ENCODE peak calls at places on chromosomes 11 and 22, in seven cellular contexts. One of them, this sample, is unnamed.

GRCh38 chr11:110128161-110128560 is 35.0 kb downstream of the ZC3H12C start:
- DNase-seq in lower leg skin: no peak
- DNase-seq in Panc1: no peak
- DNase-seq in GM13977: no peak
- DNase-seq in IMR-90: peak
- DNase-seq in AG09309: peak
- DNase-seq in activated B cell treated with CpG ODN at 0.5 μM for 24 hours: no peak
- DNase-seq in this sample: no peak

GRCh38 chr11:37182036-37182435 is 584.0 kb upstream of the RAG2 start:
- DNase-seq in AG09309: no peak
- DNase-seq in Panc1: no peak
- DNase-seq in IMR-90: no peak
- DNase-seq in activated B cell treated with CpG ODN at 0.5 μM for 24 hours: no peak
- DNase-seq in GM13977: no peak
- DNase-seq in lower leg skin: no peak
- DNase-seq in this sample: no peak

GRCh38 chr11:17812286-17813187 is 78.0 kb downstream of the KCNC1 start:
- DNase-seq in Panc1: no peak
- DNase-seq in GM13977: no peak
- DNase-seq in IMR-90: no peak
- DNase-seq in AG09309: no peak
- DNase-seq in activated B cell treated with CpG ODN at 0.5 μM for 24 hours: no peak
- DNase-seq in lower leg skin: no peak
- DNase-seq in this sample: no peak

GRCh38 chr11:26578998-26579635 is 7.1 kb upstream of the MUC15 start:
- DNase-seq in activated B cell treated with CpG ODN at 0.5 μM for 24 hours: no peak
- DNase-seq in lower leg skin: no peak
- DNase-seq in IMR-90: no peak
- DNase-seq in GM13977: no peak
- DNase-seq in Panc1: no peak
- DNase-seq in AG09309: no peak
- DNase-seq in this sample: no peak

GRCh38 chr11:66026017-66026529 is at the start of gene CATSPER1:
- DNase-seq in GM13977: no peak
- DNase-seq in activated B cell treated with CpG ODN at 0.5 μM for 24 hours: no peak
- DNase-seq in IMR-90: no peak
- DNase-seq in lower leg skin: no peak
- DNase-seq in Panc1: no peak
- DNase-seq in AG09309: no peak
- DNase-seq in this sample: no peak

GRCh38 chr22:46054091-46054877 is 77.3 kb upstream of the WNT7B start:
- DNase-seq in lower leg skin: peak
- DNase-seq in Panc1: no peak
- DNase-seq in activated B cell treated with CpG ODN at 0.5 μM for 24 hours: peak
- DNase-seq in GM13977: peak
- DNase-seq in IMR-90: peak
- DNase-seq in AG09309: no peak
- DNase-seq in this sample: peak

GRCh38 chr11:92340839-92341238 is 116.2 kb downstream of the FAT3 start:
- DNase-seq in AG09309: no peak
- DNase-seq in IMR-90: peak
- DNase-seq in activated B cell treated with CpG ODN at 0.5 μM for 24 hours: no peak
- DNase-seq in GM13977: no peak
- DNase-seq in lower leg skin: no peak
- DNase-seq in Panc1: no peak
- DNase-seq in this sample: no peak

GRCh38 chr22:30420401-30421178 is 5.0 kb upstream of the MTFP1 start:
- DNase-seq in lower leg skin: no peak
- DNase-seq in GM13977: no peak
- DNase-seq in IMR-90: peak
- DNase-seq in activated B cell treated with CpG ODN at 0.5 μM for 24 hours: no peak
- DNase-seq in AG09309: peak
- DNase-seq in Panc1: no peak
- DNase-seq in this sample: no peak

GRCh38 chr11:87473174-87473573 is 435.4 kb downstream of the TMEM135 start:
- DNase-seq in activated B cell treated with CpG ODN at 0.5 μM for 24 hours: no peak
- DNase-seq in IMR-90: peak
- DNase-seq in Panc1: no peak
- DNase-seq in lower leg skin: no peak
- DNase-seq in AG09309: peak
- DNase-seq in GM13977: no peak
- DNase-seq in this sample: no peak

GRCh38 chr22:32587449-32587848 is 112.8 kb downstream of the FBXO7 start:
- DNase-seq in activated B cell treated with CpG ODN at 0.5 μM for 24 hours: no peak
- DNase-seq in lower leg skin: no peak
- DNase-seq in IMR-90: no peak
- DNase-seq in GM13977: no peak
- DNase-seq in AG09309: peak
- DNase-seq in Panc1: no peak
- DNase-seq in this sample: no peak

GRCh38 chr11:13210424-13210823 is 67.2 kb upstream of the BMAL1 start:
- DNase-seq in lower leg skin: peak
- DNase-seq in Panc1: peak
- DNase-seq in AG09309: peak
- DNase-seq in activated B cell treated with CpG ODN at 0.5 μM for 24 hours: no peak
- DNase-seq in GM13977: no peak
- DNase-seq in IMR-90: peak
- DNase-seq in this sample: no peak

GRCh38 chr11:58938398-58938797 is 890 bp upstream of the GLYATL1 start:
- DNase-seq in lower leg skin: no peak
- DNase-seq in activated B cell treated with CpG ODN at 0.5 μM for 24 hours: no peak
- DNase-seq in IMR-90: no peak
- DNase-seq in Panc1: no peak
- DNase-seq in AG09309: no peak
- DNase-seq in GM13977: no peak
- DNase-seq in this sample: no peak

GRCh38 chr22:20117656-20118571 is 888 bp upstream of the TRMT2A start:
- DNase-seq in GM13977: peak
- DNase-seq in Panc1: no peak
- DNase-seq in IMR-90: peak
- DNase-seq in activated B cell treated with CpG ODN at 0.5 μM for 24 hours: no peak
- DNase-seq in AG09309: no peak
- DNase-seq in lower leg skin: no peak
- DNase-seq in this sample: peak

DNA sequence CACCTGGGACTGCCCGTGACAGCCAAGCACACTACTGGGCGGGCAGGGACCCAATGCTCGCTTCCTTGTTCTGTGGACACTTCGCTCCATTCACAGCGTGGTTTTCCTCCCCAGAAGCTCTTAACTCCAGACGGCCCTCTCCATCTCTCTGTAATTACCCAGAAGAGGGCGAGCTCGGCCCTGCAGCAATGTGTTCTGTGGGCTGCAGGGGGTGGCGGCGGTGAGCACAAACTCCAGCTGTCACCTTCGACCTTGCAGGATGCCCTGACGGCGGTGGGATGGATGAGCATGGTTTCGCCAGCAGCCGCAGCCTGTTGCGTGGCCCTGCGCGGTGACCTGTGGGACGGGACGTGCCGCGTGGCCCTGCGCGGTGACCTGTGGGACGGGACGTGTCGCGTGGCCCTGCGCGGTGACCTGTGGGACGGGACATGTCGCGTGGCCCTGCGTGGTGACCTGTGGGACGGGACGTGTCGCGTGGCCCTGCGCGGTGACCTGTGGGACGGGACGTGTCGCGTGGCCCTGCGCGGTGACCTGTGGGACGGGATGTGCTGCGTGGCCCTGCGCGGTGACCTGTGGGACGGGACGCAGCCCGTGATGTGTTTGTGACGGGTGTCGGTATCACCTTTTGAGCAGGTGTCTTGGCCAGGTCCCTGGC is 1204.7 kb downstream of the BRD1 start:
- DNase-seq in activated B cell treated with CpG ODN at 0.5 μM for 24 hours: no peak
- DNase-seq in GM13977: no peak
- DNase-seq in AG09309: no peak
- DNase-seq in Panc1: no peak
- DNase-seq in IMR-90: no peak
- DNase-seq in lower leg skin: no peak
- DNase-seq in this sample: no peak
- TF ChIP-seq CTCF in activated B cell treated with CpG ODN at 0.5 μM for 24 hours: no peak
- TF ChIP-seq CTCF in GM13977: no peak
- TF ChIP-seq CTCF in AG09309: no peak
- TF ChIP-seq CTCF in Panc1: no peak
- TF ChIP-seq CTCF in IMR-90: no peak
- TF ChIP-seq CTCF in lower leg skin: no peak
- TF ChIP-seq CTCF in this sample: no peak

DNA sequence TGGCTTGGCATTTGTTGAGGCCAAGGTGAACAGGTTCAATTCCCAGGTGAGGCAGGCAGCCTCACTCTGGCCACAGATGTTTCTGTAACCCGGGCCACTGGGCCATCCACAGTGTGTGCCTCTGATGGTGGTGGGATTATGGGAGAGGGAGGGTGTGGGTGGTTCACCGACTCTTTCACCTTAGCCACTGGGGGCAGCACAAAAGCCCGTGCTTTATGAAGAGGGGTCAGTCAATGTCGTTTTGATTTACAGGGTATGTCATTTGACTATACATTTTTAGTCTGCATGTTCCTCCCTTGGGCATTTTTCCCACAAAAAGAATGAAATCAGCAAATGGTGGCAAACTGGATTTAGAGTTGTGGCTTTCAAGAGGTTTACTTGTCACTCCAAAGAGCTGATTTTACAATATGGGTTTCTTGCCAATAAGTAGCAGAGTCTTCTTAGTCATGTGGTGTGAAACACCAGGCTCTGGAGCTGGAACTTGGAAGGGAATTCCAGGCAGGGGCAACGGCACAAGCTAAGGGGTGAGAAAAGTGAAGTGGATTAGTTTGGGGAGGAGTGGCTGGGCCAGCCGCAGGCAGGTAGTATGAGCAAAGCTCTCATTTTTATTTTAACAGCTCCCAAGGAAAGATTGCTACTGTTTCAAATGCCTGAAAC is 217.8 kb upstream of the ZBED5 start:
- DNase-seq in activated B cell treated with CpG ODN at 0.5 μM for 24 hours: no peak
- DNase-seq in lower leg skin: no peak
- DNase-seq in Panc1: no peak
- DNase-seq in AG09309: no peak
- DNase-seq in IMR-90: no peak
- DNase-seq in GM13977: no peak
- DNase-seq in this sample: no peak
- TF ChIP-seq CTCF in activated B cell treated with CpG ODN at 0.5 μM for 24 hours: no peak
- TF ChIP-seq CTCF in lower leg skin: no peak
- TF ChIP-seq CTCF in Panc1: no peak
- TF ChIP-seq CTCF in AG09309: no peak
- TF ChIP-seq CTCF in IMR-90: no peak
- TF ChIP-seq CTCF in GM13977: no peak
- TF ChIP-seq CTCF in this sample: no peak

DNA sequence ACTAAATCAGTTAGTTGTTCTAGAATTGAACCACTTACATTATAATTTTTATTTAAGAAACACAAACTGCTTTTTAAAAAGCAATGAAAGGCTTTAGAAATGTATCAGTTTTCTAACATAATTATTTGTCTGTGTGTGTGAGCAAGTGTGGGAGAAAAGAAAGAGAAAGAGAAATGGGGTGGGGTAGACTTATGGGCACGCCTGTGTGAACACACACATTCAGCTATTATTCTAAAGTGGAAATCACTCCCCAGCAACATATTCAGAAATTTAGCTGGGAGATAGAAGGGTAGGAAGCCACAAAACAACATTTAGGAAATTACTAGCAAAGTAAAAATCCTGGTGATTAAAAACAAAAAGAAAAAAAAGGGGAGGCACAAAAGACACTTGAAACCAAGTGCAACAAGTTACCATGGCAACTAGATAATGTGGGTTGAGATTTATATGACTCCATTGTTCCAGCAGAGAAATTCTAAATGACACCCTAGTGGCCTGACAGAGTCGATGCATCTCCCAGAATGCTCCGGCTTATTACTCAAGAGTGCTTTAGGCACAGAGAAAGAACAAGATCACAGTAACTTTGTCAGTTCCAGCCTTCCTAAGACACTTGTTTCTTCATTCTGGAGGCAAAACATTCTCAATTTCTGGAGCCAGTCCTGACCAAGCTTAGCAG is 444.6 kb downstream of the DLG2 start:
- DNase-seq in IMR-90: peak
- DNase-seq in Panc1: no peak
- DNase-seq in activated B cell treated with CpG ODN at 0.5 μM for 24 hours: no peak
- DNase-seq in GM13977: peak
- DNase-seq in AG09309: no peak
- DNase-seq in lower leg skin: no peak
- DNase-seq in this sample: peak
- TF ChIP-seq CTCF in IMR-90: peak
- TF ChIP-seq CTCF in Panc1: peak
- TF ChIP-seq CTCF in activated B cell treated with CpG ODN at 0.5 μM for 24 hours: no peak
- TF ChIP-seq CTCF in GM13977: peak
- TF ChIP-seq CTCF in AG09309: no peak
- TF ChIP-seq CTCF in lower leg skin: no peak
- TF ChIP-seq CTCF in this sample: no peak

GRCh38 chr11:69567951-69568808 is 72.8 kb upstream of the CCND1 start:
- DNase-seq in IMR-90: peak
- DNase-seq in GM13977: no peak
- DNase-seq in lower leg skin: no peak
- DNase-seq in AG09309: no peak
- DNase-seq in activated B cell treated with CpG ODN at 0.5 μM for 24 hours: no peak
- DNase-seq in Panc1: no peak
- DNase-seq in this sample: no peak
- TF ChIP-seq CTCF in IMR-90: no peak
- TF ChIP-seq CTCF in GM13977: no peak
- TF ChIP-seq CTCF in lower leg skin: no peak
- TF ChIP-seq CTCF in AG09309: no peak
- TF ChIP-seq CTCF in activated B cell treated with CpG ODN at 0.5 μM for 24 hours: no peak
- TF ChIP-seq CTCF in Panc1: no peak
- TF ChIP-seq CTCF in this sample: no peak

GRCh38 chr22:18091916-18092526 is 14.2 kb downstream of the PEX26 start:
- DNase-seq in activated B cell treated with CpG ODN at 0.5 μM for 24 hours: no peak
- DNase-seq in Panc1: no peak
- DNase-seq in GM13977: no peak
- DNase-seq in IMR-90: peak
- DNase-seq in lower leg skin: peak
- DNase-seq in AG09309: no peak
- DNase-seq in this sample: no peak
- TF ChIP-seq CTCF in activated B cell treated with CpG ODN at 0.5 μM for 24 hours: no peak
- TF ChIP-seq CTCF in Panc1: no peak
- TF ChIP-seq CTCF in GM13977: no peak
- TF ChIP-seq CTCF in IMR-90: no peak
- TF ChIP-seq CTCF in lower leg skin: no peak
- TF ChIP-seq CTCF in AG09309: no peak
- TF ChIP-seq CTCF in this sample: no peak

DNA sequence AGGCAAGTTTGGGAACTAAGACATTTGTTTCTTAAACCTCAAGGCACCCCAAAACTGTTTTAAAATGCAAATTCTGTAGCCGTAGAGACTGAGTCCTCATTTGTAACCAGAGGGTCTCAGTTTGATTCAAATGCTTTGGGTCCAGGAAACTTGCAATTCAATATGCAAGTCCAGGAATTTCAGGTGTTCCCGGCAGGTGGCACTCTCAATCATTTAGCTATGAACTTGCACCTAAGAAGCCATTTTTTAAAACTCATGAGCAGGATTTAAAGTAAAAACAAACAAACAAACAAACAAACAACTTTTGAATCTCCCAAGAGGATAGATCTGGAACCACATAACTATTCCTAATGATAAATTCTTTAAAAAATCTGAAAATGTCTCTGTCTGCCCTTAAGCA is 8.7 kb upstream of the ABTB2 start:
- DNase-seq in IMR-90: no peak
- DNase-seq in activated B cell treated with CpG ODN at 0.5 μM for 24 hours: no peak
- DNase-seq in Panc1: no peak
- DNase-seq in AG09309: no peak
- DNase-seq in GM13977: peak
- DNase-seq in lower leg skin: no peak
- DNase-seq in this sample: peak
- TF ChIP-seq CTCF in IMR-90: peak
- TF ChIP-seq CTCF in activated B cell treated with CpG ODN at 0.5 μM for 24 hours: no peak
- TF ChIP-seq CTCF in Panc1: peak
- TF ChIP-seq CTCF in AG09309: peak
- TF ChIP-seq CTCF in GM13977: peak
- TF ChIP-seq CTCF in lower leg skin: no peak
- TF ChIP-seq CTCF in this sample: peak

This sample was measured in GM20000.